ENCODE peak calls at places on chromosomes 11 and 22, in five cellular contexts. J is tibial artery, X is upper lobe of right lung, K is GM12878, R is dorsolateral prefrontal cortex. I is an unnamed sample.

GRCh38 chr11:114052160-114052559 is 7.4 kb upstream of the ZBTB16 start:
- DNase-seq in J (no peak), X (no peak), K (no peak), R (no peak), I (no peak)

GRCh38 chr11:62792193-62792575 is 378 bp upstream of the TMEM223 start:
- DNase-seq in J (no peak), X (no peak), K (no peak), R (no peak), I (no peak)

GRCh38 chr22:46171940-46172339 is 21.6 kb downstream of the PPARA start:
- DNase-seq in J (no peak), X (no peak), K (no peak), R (no peak), I (no peak)

GRCh38 chr11:35182317-35182939 is 43.5 kb downstream of the CD44 start:
- DNase-seq in J (no peak), X (no peak), K (peak), R (no peak), I (no peak)

GRCh38 chr11:72583616-72584292 is 90.5 kb downstream of the PDE2A start:
- DNase-seq in J (no peak), X (no peak), K (no peak), R (peak), I (no peak)

GRCh38 chr22:47054231-47055072 is 292.0 kb downstream of the TBC1D22A start:
- DNase-seq in J (no peak), X (no peak), K (no peak), R (no peak), I (no peak)

GRCh38 chr11:61919841-61920631 is 2.7 kb upstream of the RAB3IL1 start:
- DNase-seq in J (no peak), X (no peak), K (no peak), R (peak), I (no peak)

GRCh38 chr11:122656631-122657101 is 1.1 kb downstream of the UBASH3B start:
- DNase-seq in J (peak), X (peak), K (no peak), R (peak), I (peak)

GRCh38 chr22:19791243-19791642 is 30.7 kb downstream of the TBX1 start:
- DNase-seq in J (no peak), X (no peak), K (no peak), R (no peak), I (no peak)

GRCh38 chr11:46855167-46855566 is 9.1 kb upstream of the CKAP5 start:
- DNase-seq in J (no peak), X (no peak), K (no peak), R (no peak), I (no peak)

GRCh38 chr11:48134221-48134922 is 82.2 kb upstream of the OR4B1 start:
- DNase-seq in J (no peak), X (no peak), K (no peak), R (no peak), I (no peak)

GRCh38 chr11:96741068-96741467 is 351.3 kb downstream of the JRKL start:
- DNase-seq in J (no peak), X (no peak), K (no peak), R (no peak), I (no peak)

GRCh38 chr11:128365044-128365443 is 222.3 kb downstream of the ETS1 start:
- DNase-seq in J (no peak), X (no peak), K (no peak), R (no peak), I (no peak)

GRCh38 chr11:75691804-75692203 is 23.0 kb upstream of the MAP6 start:
- DNase-seq in J (no peak), X (no peak), K (no peak), R (no peak), I (no peak)

DNA sequence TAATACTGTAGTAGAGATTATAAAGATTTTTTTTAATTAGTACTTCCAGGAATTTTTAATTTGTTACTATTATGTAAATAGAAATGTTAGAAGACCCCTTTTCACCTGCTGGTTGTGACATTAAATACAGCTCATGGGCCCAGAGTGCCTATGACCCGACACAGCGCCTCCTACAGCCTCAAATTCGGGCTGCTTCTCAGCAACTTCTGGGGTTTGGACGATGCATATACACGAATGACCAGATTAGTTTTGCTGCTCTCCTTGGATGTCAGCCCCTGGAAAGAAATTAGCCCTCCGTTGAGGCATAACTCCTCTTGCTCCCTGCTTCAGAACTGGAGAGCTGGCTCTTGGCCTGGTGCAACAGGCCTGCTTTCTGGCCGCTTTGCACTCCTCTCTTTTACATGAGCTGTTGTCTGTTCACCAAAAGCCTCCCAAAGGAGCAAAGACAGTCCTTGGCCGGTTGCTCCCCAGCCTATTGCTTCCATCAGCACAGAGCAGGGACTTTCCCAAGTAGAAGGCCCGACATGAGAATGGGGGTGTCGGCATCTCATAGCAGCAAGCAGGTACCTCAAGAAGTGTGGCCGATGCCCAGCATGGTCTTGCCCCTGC is 3.3 kb downstream of the TECTA start:
- DNase-seq in J (no peak), X (no peak), K (no peak), R (no peak), I (peak)
- TF ChIP-seq CTCF in J (no peak), X (no peak), K (peak), R (no peak), I (no peak)

DNA sequence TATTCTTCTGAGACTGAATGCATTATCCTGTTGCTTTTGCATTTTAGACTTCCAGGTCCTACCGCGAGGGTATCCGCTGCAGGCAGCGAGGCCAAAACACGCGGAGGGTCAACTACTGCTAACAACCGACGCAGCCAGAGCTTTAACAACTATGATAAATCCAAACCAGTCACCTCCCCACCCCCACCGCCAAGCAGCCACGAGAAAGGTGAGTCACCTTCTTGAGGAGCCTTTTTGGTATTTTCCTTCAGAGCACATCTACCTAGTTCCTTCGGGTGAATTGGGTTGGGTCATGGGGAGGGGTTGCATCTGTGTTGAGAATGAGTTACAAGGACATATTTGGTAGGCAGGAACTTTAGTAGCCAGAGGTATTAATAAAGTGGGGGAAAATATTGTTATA is 179.8 kb downstream of the NAV2 start:
- DNase-seq in J (no peak), X (no peak), K (no peak), R (no peak), I (no peak)
- TF ChIP-seq CTCF in J (no peak), X (no peak), K (no peak), R (no peak), I (no peak)

GRCh38 chr11:70130636-70131035 is 52.5 kb downstream of the ANO1 start:
- DNase-seq in J (no peak), X (no peak), K (no peak), R (no peak), I (no peak)

GRCh38 chr11:70133771-70134170 is 55.7 kb downstream of the ANO1 start:
- DNase-seq in J (no peak), X (no peak), K (no peak), R (no peak), I (no peak)

GRCh38 chr11:70134490-70134889 is 56.4 kb downstream of the ANO1 start:
- DNase-seq in J (no peak), X (no peak), K (no peak), R (no peak), I (no peak)

GRCh38 chr11:70131606-70132190 is 53.6 kb downstream of the ANO1 start:
- DNase-seq in J (no peak), X (no peak), K (no peak), R (no peak), I (no peak)

DNA sequence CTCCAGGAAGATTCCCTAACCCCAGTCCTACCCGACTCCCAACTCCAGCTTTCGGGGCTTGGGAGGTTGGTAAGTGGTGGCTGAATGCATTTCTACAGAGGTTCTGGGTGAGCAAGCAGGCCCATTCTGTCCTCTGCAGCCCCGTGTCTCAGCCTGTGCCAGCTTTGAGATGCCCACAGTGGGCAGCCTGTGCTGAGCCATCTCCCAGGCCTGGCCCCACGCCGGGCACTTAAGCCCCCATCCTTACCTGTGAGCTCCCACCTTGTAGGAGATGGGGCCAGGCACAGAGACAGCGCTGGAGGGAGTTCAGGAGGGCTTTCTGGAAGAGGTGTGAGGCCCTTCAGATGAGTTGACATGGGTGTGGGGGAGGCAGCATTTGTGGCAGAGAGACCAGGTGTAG is 54.5 kb downstream of the ANO1 start:
- DNase-seq in J (no peak), X (no peak), K (no peak), R (no peak), I (no peak)
- TF ChIP-seq CTCF in J (no peak), X (no peak), K (no peak), R (no peak), I (no peak)

GRCh38 chr11:11622772-11623531 is 1.1 kb upstream of the GALNT18 start:
- DNase-seq in J (no peak), X (no peak), K (no peak), R (no peak), I (no peak)

GRCh38 chr11:11620251-11620965 is 1.4 kb downstream of the GALNT18 start:
- DNase-seq in J (peak), X (peak), K (no peak), R (no peak), I (peak)

GRCh38 chr11:11620966-11621880 is 582 bp downstream of the GALNT18 start:
- DNase-seq in J (peak), X (peak), K (no peak), R (peak), I (peak)

GRCh38 chr11:11621881-11622706 is at the start of gene GALNT18:
- DNase-seq in J (peak), X (peak), K (peak), R (peak), I (peak)

GRCh38 chr11:11618973-11619435 is 2.8 kb downstream of the GALNT18 start:
- DNase-seq in J (no peak), X (no peak), K (no peak), R (no peak), I (no peak)
- TF ChIP-seq CTCF in J (peak), X (peak), K (peak), R (no peak), I (no peak)

GRCh38 chr11:6817668-6818067 is 18.2 kb upstream of the OR6A2 start:
- DNase-seq in J (no peak), X (no peak), K (no peak), R (no peak), I (no peak)
- TF ChIP-seq CTCF in J (no peak), X (no peak), K (no peak), R (no peak), I (no peak)

GRCh38 chr22:22935546-22936157 is 48.0 kb downstream of the IGLL5 start:
- DNase-seq in J (no peak), X (no peak), K (peak), R (no peak), I (peak)
- TF ChIP-seq CTCF in J (no peak), X (no peak), K (peak), R (no peak), I (no peak)

DNA sequence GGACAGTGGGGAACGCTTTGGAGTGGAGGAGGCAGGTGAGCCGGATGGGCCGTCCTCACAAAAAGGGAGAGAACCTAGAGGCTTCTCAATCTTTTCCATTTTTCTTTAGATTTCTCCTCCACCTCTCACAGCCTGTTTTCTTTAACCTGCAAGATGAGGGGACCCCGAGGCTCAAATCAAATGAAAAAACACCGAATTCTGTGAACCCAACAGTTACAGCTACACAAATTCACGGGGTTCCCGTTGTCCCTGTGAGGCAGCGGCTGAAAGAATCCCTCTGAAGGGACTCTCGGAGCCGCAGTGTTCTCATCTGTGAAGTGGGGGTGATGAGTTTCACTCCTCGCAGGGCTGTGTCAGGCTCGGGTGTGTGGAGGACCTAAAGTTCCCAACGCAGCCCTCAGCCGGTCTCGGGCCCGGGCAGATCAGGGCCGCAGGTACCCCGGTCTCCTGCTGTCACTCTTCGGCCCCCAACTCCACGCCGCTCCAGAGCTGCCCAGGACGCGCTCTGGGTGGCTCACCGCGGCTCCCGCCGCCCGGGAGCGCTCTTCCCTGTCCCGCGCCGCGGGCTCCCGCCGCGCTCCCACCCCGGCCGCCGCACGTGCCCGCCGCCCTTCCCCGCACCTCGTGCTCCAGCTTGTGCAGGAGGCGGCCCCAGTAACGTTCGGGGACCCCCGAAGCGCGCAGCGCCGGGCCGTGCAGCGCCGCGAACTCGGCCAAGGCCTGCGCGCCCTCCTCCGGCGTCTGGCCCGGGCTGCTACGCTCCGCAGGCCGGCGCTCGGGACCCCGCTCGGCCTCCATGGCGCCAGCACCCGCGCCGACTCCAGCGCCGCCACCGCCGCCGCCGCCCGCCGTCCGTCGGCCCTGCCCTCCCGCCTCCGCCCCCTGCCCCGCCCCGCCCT is at the start of gene TTLL12:
- DNase-seq in J (peak), X (peak), K (no peak), R (no peak), I (peak)
- TF ChIP-seq CTCF in J (no peak), X (no peak), K (no peak), R (no peak), I (no peak)

DNA sequence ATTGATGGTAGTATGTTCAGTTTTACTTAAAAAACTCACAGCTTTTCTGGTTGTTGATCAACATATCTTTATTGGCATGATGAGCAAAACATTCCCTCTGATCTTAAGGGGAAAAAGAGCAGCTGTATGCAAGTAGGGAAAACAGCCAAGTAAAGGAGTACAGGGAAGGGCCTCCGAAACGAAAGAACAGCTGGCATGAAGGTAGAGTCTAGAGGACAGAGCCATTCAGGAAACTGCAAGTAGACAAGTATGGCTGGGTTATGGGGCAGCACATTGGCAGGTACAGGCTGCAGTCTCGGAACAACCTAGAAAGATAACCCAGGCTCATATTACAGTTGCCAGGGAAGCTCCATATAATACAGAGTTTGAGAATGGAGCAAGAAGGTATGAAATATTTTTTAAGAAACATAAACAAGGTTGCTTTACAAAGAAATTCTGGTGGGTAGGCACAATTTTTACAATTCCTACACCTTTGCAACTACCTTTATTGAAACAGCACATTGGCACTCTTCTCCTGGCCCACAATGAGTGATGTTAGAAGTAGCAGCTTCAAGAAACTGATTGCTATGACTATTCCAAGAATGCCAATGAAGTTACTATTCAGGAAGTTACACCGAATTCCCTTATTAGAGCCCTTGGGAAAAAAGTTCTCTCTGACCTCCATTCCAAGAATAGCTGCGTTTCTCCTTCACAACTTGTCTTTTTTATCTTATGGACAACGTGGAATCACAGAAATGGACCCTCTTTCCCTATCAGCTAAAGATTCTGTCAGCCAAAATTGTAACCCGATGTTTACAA is 45.2 kb downstream of the LGR4 start:
- DNase-seq in J (no peak), X (no peak), K (no peak), R (no peak), I (no peak)
- TF ChIP-seq CTCF in J (no peak), X (no peak), K (no peak), R (no peak), I (no peak)

GRCh38 chr22:39620924-39621690 is 50.6 kb downstream of the CACNA1I start:
- DNase-seq in J (no peak), X (no peak), K (no peak), R (no peak), I (no peak)
- TF ChIP-seq CTCF in J (no peak), X (no peak), K (no peak), R (no peak), I (no peak)

GRCh38 chr11:1949302-1949701 is 2.2 kb downstream of the MRPL23 start:
- DNase-seq in J (no peak), X (peak), K (no peak), R (no peak), I (peak)

GRCh38 chr11:1952806-1953482 is 5.8 kb downstream of the MRPL23 start:
- DNase-seq in J (no peak), X (peak), K (no peak), R (no peak), I (peak)

GRCh38 chr11:1948389-1948788 is 1.3 kb downstream of the MRPL23 start:
- DNase-seq in J (peak), X (peak), K (no peak), R (peak), I (no peak)

GRCh38 chr11:1949922-1950321 is 2.8 kb downstream of the MRPL23 start:
- DNase-seq in J (no peak), X (no peak), K (no peak), R (no peak), I (no peak)

DNA sequence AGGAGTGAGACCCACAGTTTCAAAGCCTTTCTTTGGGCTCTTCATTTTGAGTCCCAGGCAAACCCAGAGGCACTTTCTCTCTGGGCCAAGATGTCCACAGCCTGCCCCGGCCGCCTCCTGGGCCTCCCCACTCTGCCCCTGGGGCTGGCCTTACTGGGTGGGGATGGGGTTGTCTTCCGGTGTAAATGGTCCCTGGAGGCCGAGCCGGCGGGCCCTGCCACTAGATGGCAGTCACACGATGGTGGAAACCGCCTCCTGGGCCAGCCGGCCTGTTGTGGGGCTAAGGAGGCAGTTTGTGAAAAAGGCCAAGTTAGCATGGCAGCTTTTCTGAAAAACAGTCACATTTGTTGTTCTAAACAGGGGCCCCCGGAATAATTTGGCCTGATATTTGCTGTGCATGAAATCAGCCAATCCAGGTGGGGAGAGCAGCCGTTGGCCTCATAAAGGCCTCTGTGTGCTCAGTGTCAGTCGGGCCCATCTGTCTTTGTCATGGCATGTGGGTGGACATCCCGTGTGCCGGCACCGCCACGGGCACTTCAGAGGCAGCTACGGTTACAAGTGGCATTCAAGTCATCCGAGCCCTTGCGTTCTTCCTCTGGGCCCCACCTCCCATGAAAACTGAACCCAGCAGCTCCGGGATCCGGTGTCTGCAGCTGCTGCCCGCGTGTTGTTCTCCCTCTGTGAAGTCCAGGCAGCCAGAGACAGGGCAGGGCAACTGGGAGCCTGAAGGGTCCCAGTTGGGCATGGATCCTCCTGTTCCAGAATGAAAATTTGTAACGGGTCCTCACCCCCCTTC is 6.6 kb downstream of the MRPL23 start:
- DNase-seq in J (no peak), X (peak), K (no peak), R (no peak), I (no peak)
- TF ChIP-seq CTCF in J (peak), X (peak), K (no peak), R (no peak), I (peak)

I was measured in psoas muscle.